ENCODE peak calls at places on chromosomes 16 and 17, in five cellular contexts. I is fibroblast of lung; T is activated naive CD4-positive, alpha-beta T cell treated with anti-CD3 and anti-CD28 coated beads, Interleukin-2, amount 10 ng/mL, durations not matched to agents 7 days and 5 days; O is NCI-H2081; N is ovary. A is an unnamed sample.

GRCh38 chr16:80883159-80883642 is 78.8 kb upstream of the CDYL2 start:
- DNase-seq in I (no peak), T (no peak), O (no peak), N (no peak), A (no peak)

GRCh38 chr17:50361561-50362480 is 11.2 kb downstream of the MRPL27 start:
- DNase-seq in I (peak), T (peak), O (peak), N (no peak), A (no peak)

GRCh38 chr16:245105-245504 is 10.5 kb downstream of the FAM234A start:
- DNase-seq in I (no peak), T (no peak), O (no peak), N (no peak), A (no peak)

GRCh38 chr17:75652934-75653549 is 13.9 kb downstream of the RECQL5 start:
- DNase-seq in I (peak), T (peak), O (peak), N (no peak), A (no peak)

GRCh38 chr16:88967800-88968588 is 9.0 kb downstream of the CBFA2T3 start:
- DNase-seq in I (no peak), T (peak), O (no peak), N (no peak), A (peak)

GRCh38 chr17:17749921-17750320 is 68.7 kb downstream of the RAI1 start:
- DNase-seq in I (peak), T (peak), O (peak), N (no peak), A (no peak)

GRCh38 chr17:50268040-50268439 is 6.2 kb upstream of the TMEM92 start:
- DNase-seq in I (no peak), T (peak), O (no peak), N (no peak), A (no peak)

GRCh38 chr16:73951541-73951940 is 345.1 kb upstream of the PSMD7 start:
- DNase-seq in I (no peak), T (no peak), O (no peak), N (no peak), A (peak)

GRCh38 chr16:48627148-48627547 is 17.2 kb upstream of the N4BP1 start:
- DNase-seq in I (no peak), T (no peak), O (no peak), N (no peak), A (no peak)

GRCh38 chr16:9053006-9053601 is 38.3 kb upstream of the HAPSTR1 start:
- DNase-seq in I (peak), T (no peak), O (no peak), N (no peak), A (peak)

GRCh38 chr16:54655171-54655590 is 275.5 kb upstream of the IRX5 start:
- DNase-seq in I (peak), T (no peak), O (no peak), N (peak), A (peak)

GRCh38 chr17:30279156-30279555 is 12.6 kb downstream of the BLMH start:
- DNase-seq in I (no peak), T (no peak), O (no peak), N (no peak), A (no peak)

GRCh38 chr17:68346448-68346847 is 55.2 kb downstream of the ARSG start:
- DNase-seq in I (no peak), T (peak), O (no peak), N (no peak), A (no peak)

A was measured in right cardiac atrium.